ENCODE peak calls at places on chromosomes 11 and 22, in six cellular contexts. Y is Calu3, O is colonic mucosa, H is MCF 10A, Q is Peyer's patch, G is mesothelial cell of epicardium. B is an unnamed sample.

GRCh38 chr11:124670732-124671131 is 2.8 kb downstream of the SIAE start:
- DNase-seq in O (no peak), H (peak), G (no peak), Q (no peak), Y (no peak), B (no peak)

GRCh38 chr11:1401656-1402221 is 12.0 kb downstream of the BRSK2 start:
- DNase-seq in Y (peak), Q (peak), G (peak), O (peak), H (peak), B (peak)

GRCh38 chr11:12319734-12320387 is 57.5 kb upstream of the PARVA start:
- DNase-seq in H (no peak), G (no peak), Y (no peak), Q (no peak), O (no peak), B (no peak)

GRCh38 chr11:88478136-88478785 is 140.7 kb upstream of the CTSC start:
- DNase-seq in Q (no peak), O (no peak), H (no peak), G (no peak), Y (no peak), B (no peak)

GRCh38 chr11:123212406-123212805 is 17.4 kb upstream of the CLMP start:
- DNase-seq in O (no peak), Q (no peak), H (no peak), Y (no peak), G (no peak), B (no peak)

GRCh38 chr11:57658023-57658361 is 430 bp downstream of the CLP1 start:
- DNase-seq in G (no peak), Y (no peak), H (no peak), Q (no peak), O (no peak), B (no peak)

GRCh38 chr11:86172894-86173293 is 71.7 kb upstream of the EED start:
- DNase-seq in H (no peak), Q (no peak), O (no peak), G (no peak), Y (no peak), B (no peak)

GRCh38 chr11:84501750-84502149 is 1125.4 kb downstream of the DLG2 start:
- DNase-seq in G (no peak), H (no peak), O (no peak), Q (no peak), Y (no peak), B (no peak)

GRCh38 chr22:20864186-20864908 is 5.5 kb downstream of the SNAP29 start:
- DNase-seq in G (no peak), H (peak), Y (no peak), O (no peak), Q (no peak), B (no peak)

DNA sequence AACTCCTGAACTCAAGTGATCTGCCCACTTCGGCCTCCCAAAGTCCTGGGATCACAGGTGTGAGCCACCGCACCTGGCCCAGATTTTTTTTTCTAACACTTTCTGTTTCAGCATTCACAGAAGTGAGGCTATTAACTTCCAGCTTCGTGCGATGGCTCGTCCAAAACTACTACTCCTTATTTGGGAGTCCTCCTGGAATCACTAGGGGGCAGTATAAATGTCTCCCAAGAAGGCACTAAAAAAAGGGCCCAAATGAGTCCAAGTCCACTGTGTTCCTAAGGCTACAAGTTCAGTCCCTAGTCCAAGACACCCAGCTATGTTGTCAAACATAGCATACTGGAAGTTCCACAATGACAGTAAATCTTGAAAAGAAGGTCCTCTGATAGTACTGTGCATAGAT is 63.2 kb upstream of the BIRC3 start:
- DNase-seq in Q (no peak), H (peak), Y (no peak), O (no peak), G (no peak), B (no peak)
- TF ChIP-seq CTCF in Q (peak), H (peak), Y (no peak), O (no peak), G (no peak), B (no peak)

DNA sequence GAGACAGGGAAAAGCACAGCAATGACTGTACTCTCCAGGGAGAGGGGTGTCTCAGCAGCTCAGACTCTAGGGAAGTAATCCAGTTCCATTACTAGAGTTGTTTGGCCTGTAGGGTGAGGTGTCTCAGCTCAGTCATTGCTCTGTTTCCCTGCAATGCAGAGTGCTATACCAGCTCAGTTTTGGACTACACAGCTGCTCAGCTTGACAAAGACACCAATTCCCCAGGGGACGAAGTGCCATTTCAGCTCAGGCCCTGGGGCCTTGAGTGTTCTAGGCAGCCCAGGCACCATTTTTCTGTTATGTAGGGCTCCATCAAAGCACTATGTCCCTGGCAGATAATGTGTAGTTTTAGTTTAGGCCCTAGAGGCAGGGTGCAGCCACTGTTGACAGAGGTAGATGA is 18.2 kb downstream of the CALCB start:
- DNase-seq in H (no peak), Y (no peak), Q (no peak), O (no peak), G (no peak), B (no peak)
- TF ChIP-seq CTCF in H (no peak), Y (no peak), Q (no peak), O (no peak), G (no peak), B (no peak)

GRCh38 chr11:65316979-65317786 is 2.5 kb downstream of the CDC42EP2 start:
- DNase-seq in Y (peak), G (no peak), Q (peak), O (peak), H (peak), B (peak)
- TF ChIP-seq CTCF in Y (no peak), G (no peak), Q (no peak), O (no peak), H (no peak), B (no peak)

DNA sequence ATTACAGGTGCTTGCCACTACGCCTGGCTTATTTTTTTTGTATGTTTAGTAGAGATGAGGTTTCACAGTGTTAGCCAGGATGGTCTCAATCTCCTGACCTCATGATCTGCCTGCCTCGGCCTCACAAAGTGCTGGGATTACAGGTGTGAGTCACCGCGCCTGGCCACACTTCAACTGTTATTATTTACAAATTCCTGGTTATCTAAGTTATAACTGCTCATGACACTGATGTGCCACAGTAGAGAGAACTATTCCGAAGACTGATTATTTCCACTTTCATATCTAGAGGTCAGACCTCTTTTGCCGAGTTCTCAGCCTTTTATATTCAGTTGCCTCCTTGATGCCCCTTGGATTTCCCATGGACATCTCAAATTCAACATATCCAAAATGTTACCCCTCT is 3.9 kb upstream of the NUP160 start:
- DNase-seq in H (no peak), Q (no peak), O (no peak), Y (no peak), G (no peak), B (no peak)
- TF ChIP-seq CTCF in H (no peak), Q (no peak), O (no peak), Y (no peak), G (no peak), B (no peak)

DNA sequence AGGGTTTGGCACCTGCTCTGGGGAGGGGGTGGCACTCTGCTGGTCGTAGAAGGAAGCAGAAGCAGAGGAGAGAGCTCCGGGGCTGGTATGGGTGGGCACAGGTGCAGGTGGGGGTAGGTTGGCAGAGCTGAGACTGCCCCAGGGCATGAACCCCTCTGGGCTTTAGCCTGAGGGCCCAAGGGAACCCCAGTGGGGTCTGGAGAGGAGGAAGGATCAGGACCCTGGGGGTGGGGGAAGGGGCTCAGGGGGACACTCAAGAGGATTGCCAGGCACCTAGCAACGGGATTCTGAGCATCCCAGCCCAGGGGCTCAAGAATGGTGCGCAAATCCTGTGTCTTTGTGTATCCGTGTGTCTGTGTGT is 6.3 kb downstream of the ALDH3B2 start:
- DNase-seq in Q (no peak), G (no peak), Y (no peak), H (no peak), O (no peak), B (no peak)
- TF ChIP-seq CTCF in Q (no peak), G (no peak), Y (no peak), H (no peak), O (no peak), B (no peak)